ENCODE peak calls at places on chromosomes 1 and 21, in seven cellular contexts. F is K562, K is HepG2, O is stomach, S is SK-N-SH, T is suprapubic skin, U is GM12878. A is an unnamed sample.
A peak's percentile ranks its signal among the peaks of the same experiment; 100 is the strongest.

GRCh38 chr1:43558346-43558841 is 27.7 kb downstream of the PTPRF start:
- DNase-seq in K (no peak), O (no peak), U (no peak), T (no peak), S (peak; percentile 88), F (no peak), A (peak; percentile 73)

GRCh38 chr1:233025156-233025555 is 74.7 kb downstream of the NTPCR start:
- DNase-seq in F (no peak), T (no peak), O (peak; percentile 63), U (no peak), S (peak; percentile 55), K (peak; percentile 18), A (no peak)

GRCh38 chr1:245693116-245693515 is 538.3 kb downstream of the KIF26B start:
- DNase-seq in F (no peak), T (no peak), K (no peak), S (no peak), U (no peak), O (no peak), A (no peak)

GRCh38 chr1:203135636-203136305 is 8.2 kb downstream of the ADORA1 start:
- DNase-seq in K (no peak), U (no peak), O (no peak), F (no peak), S (no peak), T (no peak), A (peak; percentile 38)

GRCh38 chr1:10640079-10640578 is 156.3 kb downstream of the CASZ1 start:
- DNase-seq in F (peak; percentile 42), K (no peak), S (peak; percentile 94), U (no peak), O (peak; percentile 55), T (no peak), A (no peak)

GRCh38 chr21:33640697-33641338 is 723 bp downstream of the CRYZL1 start:
- DNase-seq in O (no peak), S (peak; percentile 33), K (no peak), F (no peak), U (no peak), T (no peak), A (no peak)

GRCh38 chr1:93437976-93438605 is 9.8 kb upstream of the FNBP1L start:
- DNase-seq in S (peak; percentile 63), U (no peak), F (peak; percentile 23), K (peak; percentile 49), T (no peak), O (no peak), A (no peak)

GRCh38 chr1:116933586-116934515 is 24.1 kb downstream of the PTGFRN start:
- DNase-seq in F (no peak), U (no peak), O (no peak), T (peak; percentile 9), S (no peak), K (no peak), A (peak; percentile 44)

GRCh38 chr1:166089804-166090203 is 77.0 kb downstream of the FAM78B start:
- DNase-seq in O (no peak), F (no peak), U (peak; percentile 19), K (no peak), S (peak; percentile 13), T (no peak), A (no peak)

GRCh38 chr1:22717038-22717758 is 6.6 kb downstream of the EPHB2 start:
- DNase-seq in F (peak; percentile 29), K (no peak), O (peak; percentile 60), S (no peak), T (no peak), U (no peak), A (no peak)

GRCh38 chr1:31580891-31581603 is 4.7 kb downstream of the TINAGL1 start:
- DNase-seq in K (no peak), T (no peak), U (no peak), F (no peak), S (no peak), O (no peak), A (peak; percentile 65)

GRCh38 chr1:17795836-17796645 is 40.9 kb downstream of the ACTL8 start:
- DNase-seq in S (no peak), K (no peak), F (no peak), U (no peak), T (no peak), O (no peak), A (no peak)

GRCh38 chr1:115706774-115707425 is 61.6 kb downstream of the CASQ2 start:
- DNase-seq in K (peak; percentile 42), T (no peak), F (peak; percentile 57), O (no peak), U (peak; percentile 7), S (peak; percentile 45), A (no peak)

GRCh38 chr1:63829349-63830327 is 55.8 kb downstream of the ROR1 start:
- DNase-seq in F (no peak), O (no peak), T (no peak), S (no peak), U (no peak), K (no peak), A (no peak)

GRCh38 chr1:116259665-116260064 is 113.4 kb upstream of the ATP1A1 start:
- DNase-seq in F (no peak), S (no peak), O (no peak), U (no peak), K (no peak), T (no peak), A (no peak)

GRCh38 chr1:245590726-245591125 is 435.9 kb downstream of the KIF26B start:
- DNase-seq in T (no peak), U (no peak), S (no peak), O (no peak), K (no peak), F (no peak), A (no peak)

GRCh38 chr1:205191127-205191577 is 20.4 kb downstream of the DSTYK start:
- DNase-seq in K (peak; percentile 73), S (no peak), T (no peak), U (no peak), F (no peak), O (no peak), A (no peak)

GRCh38 chr1:247840819-247841218 is 877 bp downstream of the OR11L1 start:
- DNase-seq in F (no peak), K (no peak), T (no peak), O (no peak), U (no peak), S (no peak), A (no peak)

GRCh38 chr1:151946366-151946764 is 37.1 kb upstream of the THEM4 start:
- DNase-seq in T (no peak), F (no peak), S (no peak), O (no peak), K (no peak), U (no peak), A (no peak)

GRCh38 chr1:205355054-205355453 is 1.7 kb downstream of the KLHDC8A start:
- DNase-seq in S (no peak), U (no peak), O (peak; percentile 94), K (no peak), F (no peak), T (no peak), A (no peak)

GRCh38 chr1:61727544-61727943 is 2.6 kb upstream of the TM2D1 start:
- DNase-seq in T (no peak), S (no peak), U (no peak), O (no peak), K (no peak), F (no peak), A (no peak)

GRCh38 chr1:201713093-201713810 is 115.7 kb upstream of the IPO9 start:
- DNase-seq in O (peak; percentile 83), S (no peak), U (no peak), F (no peak), T (peak; percentile 98), K (no peak), A (peak; percentile 100)
- TF ChIP-seq EP300 in O (peak; percentile 70), S (peak; percentile 96), U (no peak), F (no peak), T (no peak), K (no peak), A (no peak)

GRCh38 chr1:225842074-225842473 is 32.1 kb downstream of the EPHX1 start:
- DNase-seq in S (no peak), K (no peak), F (no peak), O (no peak), U (no peak), T (no peak), A (no peak)
- TF ChIP-seq CTCF in S (no peak), K (no peak), F (no peak), O (no peak), U (no peak), T (no peak), A (no peak)

GRCh38 chr1:46183119-46183842 is 7.0 kb upstream of the P3R3URF start:
- DNase-seq in S (no peak), T (no peak), U (no peak), K (peak; percentile 85), O (peak; percentile 94), F (no peak), A (peak; percentile 72)
- TF ChIP-seq POLR2AphosphoS5 in S (peak; percentile 85), T (no peak), U (no peak), K (peak; percentile 40), O (peak; percentile 11), F (no peak), A (no peak)

DNA sequence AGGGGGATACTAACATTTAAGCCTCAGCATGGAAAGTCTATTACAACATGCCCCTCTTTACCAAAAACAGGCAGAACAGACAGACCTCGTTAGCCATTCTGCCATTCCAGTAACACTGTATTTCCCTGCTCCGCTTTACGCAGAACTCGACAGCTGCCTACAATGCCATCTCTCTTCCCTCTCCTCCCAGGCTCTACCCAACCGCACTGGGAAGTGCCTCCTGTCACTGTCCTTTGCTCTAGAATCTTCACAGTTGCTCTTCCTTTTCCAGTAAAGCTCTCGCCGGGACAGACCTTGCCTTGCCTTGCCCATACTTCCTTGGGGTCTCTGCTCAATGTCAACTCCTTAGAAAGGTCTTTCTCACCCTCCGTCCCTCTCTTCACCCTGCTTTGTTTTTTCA is 22.8 kb downstream of the COA6 start:
- DNase-seq in T (no peak), O (no peak), F (no peak), K (no peak), U (no peak), S (no peak), A (no peak)
- TF ChIP-seq EP300 in T (no peak), O (no peak), F (no peak), K (no peak), U (no peak), S (no peak), A (no peak)